ENCODE peak calls at places on chromosomes 11 and 22, in five cellular contexts. U is activated T-helper 1 cell treated with anti-CD3 and anti-CD28 coated beads, Interleukin-12 subunit alpha, Interleukin-12 subunit beta, Interleukin-2, Interleukin-4 antibody, amounts not matched to agents 30 ng/mL and 10 ng/mL and 1 ng/mL, durations not matched to agents 14 hours and 24 hours and 36 hours; D is T-helper 1 cell; C is T-helper 2 cell; I is anterior cingulate cortex. Q is an unnamed sample.

GRCh38 chr22:39959640-39960447 is at the start of gene TMA7B:
- DNase-seq in D (peak; percentile 16), C (no peak), I (no peak), U (peak; percentile 19), Q (no peak)

GRCh38 chr11:69320326-69320725 is 26.4 kb downstream of the MYEOV start:
- DNase-seq in C (no peak), D (no peak), I (no peak), U (no peak), Q (no peak)

GRCh38 chr11:65112551-65113360 is 1.1 kb downstream of the TM7SF2 start:
- DNase-seq in U (peak; percentile 69), C (peak; percentile 65), I (peak; percentile 46), D (peak; percentile 76), Q (peak; percentile 78)

GRCh38 chr11:67160872-67161783 is 42.1 kb downstream of the KDM2A start:
- DNase-seq in U (no peak), D (no peak), I (no peak), C (no peak), Q (no peak)

GRCh38 chr22:37563153-37564081 is 3.1 kb downstream of the CDC42EP1 start:
- DNase-seq in I (peak; percentile 88), C (no peak), U (no peak), D (no peak), Q (no peak)

GRCh38 chr11:43866520-43866919 is 14.1 kb upstream of the ALKBH3 start:
- DNase-seq in D (no peak), I (no peak), C (no peak), U (no peak), Q (no peak)

GRCh38 chr11:61028135-61028729 is 56.8 kb downstream of the CD6 start:
- DNase-seq in D (no peak), C (no peak), U (no peak), I (peak; percentile 10), Q (no peak)

GRCh38 chr11:65787649-65788622 is 1.1 kb downstream of the OVOL1 start:
- DNase-seq in U (no peak), C (no peak), I (no peak), D (no peak), Q (no peak)

GRCh38 chr22:26124991-26125725 is 44.1 kb upstream of the SEZ6L start:
- DNase-seq in U (no peak), C (no peak), I (no peak), D (no peak), Q (no peak)

GRCh38 chr11:61532136-61533038 is 23.8 kb downstream of the LRRC10B start:
- DNase-seq in D (no peak), U (no peak), C (peak; percentile 22), I (no peak), Q (no peak)

GRCh38 chr22:37092997-37093396 is 16.5 kb downstream of the TMPRSS6 start:
- DNase-seq in D (no peak), C (no peak), U (no peak), I (no peak), Q (no peak)

GRCh38 chr11:255176-255575 is 18.4 kb downstream of the PSMD13 start:
- DNase-seq in U (no peak), C (no peak), I (no peak), D (no peak), Q (no peak)

GRCh38 chr11:1882265-1883238 is 9.1 kb downstream of the PRR33 start:
- DNase-seq in U (peak; percentile 60), D (peak; percentile 70), I (peak; percentile 64), C (peak; percentile 64), Q (peak; percentile 79)

GRCh38 chr11:112928136-112928535 is 33.1 kb upstream of the NCAM1 start:
- DNase-seq in C (no peak), I (no peak), U (no peak), D (no peak), Q (no peak)

GRCh38 chr11:61131186-61131585 is 28.9 kb downstream of the CD5 start:
- DNase-seq in U (no peak), C (no peak), D (no peak), I (no peak), Q (no peak)

Q was measured in natural killer cell treated with Interleukin-12 subunit alpha and Interleukin-12 subunit beta and Interleukin-15 and Interleukin-18, amount 100 ng/mL, for 72 hours.